ENCODE peak calls at places on chromosomes 5 and 9, in seven cellular contexts. V, P, I, U, D, L and Z are unnamed samples.

GRCh38 chr5:168978500-168978899 is 322.4 kb downstream of the SLIT3 start:
- DNase-seq in V (no peak), P (no peak), I (no peak), U (no peak), D (no peak), L (no peak), Z (no peak)

GRCh38 chr9:83334320-83334719 is 203.9 kb downstream of the FRMD3 start:
- DNase-seq in V (peak; percentile 74), P (peak; percentile 82), I (peak; percentile 10), U (peak; percentile 34), D (peak; percentile 83), L (peak; percentile 83), Z (peak; percentile 76)

GRCh38 chr9:17138503-17138902 is 3.7 kb downstream of the CNTLN start:
- DNase-seq in V (no peak), P (no peak), I (no peak), U (no peak), D (no peak), L (no peak), Z (no peak)

GRCh38 chr9:693460-694390 is 147.8 kb upstream of the DMRT1 start:
- DNase-seq in V (no peak), P (no peak), I (no peak), U (no peak), D (peak; percentile 28), L (no peak), Z (no peak)

GRCh38 chr5:33641722-33642505 is 201.1 kb downstream of the TARS1 start:
- DNase-seq in V (no peak), P (no peak), I (no peak), U (no peak), D (no peak), L (no peak), Z (no peak)

GRCh38 chr9:125932012-125932411 is 184.8 kb downstream of the PBX3 start:
- DNase-seq in V (no peak), P (no peak), I (no peak), U (no peak), D (no peak), L (no peak), Z (no peak)

GRCh38 chr9:128894764-128895163 is 12.8 kb downstream of the LRRC8A start:
- DNase-seq in V (no peak), P (no peak), I (no peak), U (no peak), D (no peak), L (no peak), Z (no peak)

GRCh38 chr5:62649476-62650113 is 71.0 kb downstream of the LRRC70 start:
- DNase-seq in V (no peak), P (no peak), I (no peak), U (no peak), D (no peak), L (no peak), Z (no peak)

GRCh38 chr5:98791110-98791509 is 17.6 kb downstream of the RGMB start:
- DNase-seq in V (no peak), P (no peak), I (no peak), U (no peak), D (no peak), L (no peak), Z (no peak)

GRCh38 chr5:132446621-132447020 is 44.0 kb downstream of the IRF1 start:
- DNase-seq in V (no peak), P (no peak), I (no peak), U (no peak), D (peak; percentile 76), L (no peak), Z (no peak)

GRCh38 chr5:118924006-118924389 is 64.3 kb downstream of the DTWD2 start:
- DNase-seq in V (no peak), P (no peak), I (no peak), U (no peak), D (no peak), L (no peak), Z (no peak)

GRCh38 chr5:145681686-145682085 is 153.5 kb downstream of the PRELID2 start:
- DNase-seq in V (peak; percentile 37), P (peak; percentile 61), I (no peak), U (no peak), D (no peak), L (peak; percentile 36), Z (peak; percentile 68)

GRCh38 chr5:60297658-60298057 is 402.3 kb downstream of the DEPDC1B start:
- DNase-seq in V (no peak), P (no peak), I (no peak), U (no peak), D (no peak), L (no peak), Z (no peak)

GRCh38 chr9:124392855-124393460 is 22.3 kb downstream of the PSMB7 start:
- DNase-seq in V (no peak), P (no peak), I (no peak), U (no peak), D (no peak), L (no peak), Z (peak; percentile 78)

GRCh38 chr9:135792268-135793128 is 90.5 kb downstream of the KCNT1 start:
- DNase-seq in V (no peak), P (no peak), I (no peak), U (no peak), D (no peak), L (no peak), Z (no peak)

GRCh38 chr9:16367605-16368424 is 502.7 kb downstream of the BNC2 start:
- DNase-seq in V (no peak), P (no peak), I (no peak), U (no peak), D (no peak), L (no peak), Z (no peak)

GRCh38 chr5:1516615-1517601 is 6.9 kb downstream of the LPCAT1 start:
- DNase-seq in V (no peak), P (no peak), I (no peak), U (no peak), D (peak; percentile 6), L (no peak), Z (no peak)

GRCh38 chr9:117334101-117334500 is 80.8 kb downstream of the ASTN2 start:
- DNase-seq in V (no peak), P (no peak), I (no peak), U (no peak), D (no peak), L (peak; percentile 27), Z (no peak)

GRCh38 chr5:159774476-159775031 is 141.7 kb upstream of the ADRA1B start:
- DNase-seq in V (no peak), P (no peak), I (no peak), U (no peak), D (no peak), L (no peak), Z (no peak)

GRCh38 chr5:126138475-126139005 is 284.7 kb upstream of the GRAMD2B start:
- DNase-seq in V (no peak), P (no peak), I (no peak), U (no peak), D (no peak), L (no peak), Z (no peak)

GRCh38 chr5:96336351-96336985 is 96.6 kb downstream of the PCSK1 start:
- DNase-seq in V (peak; percentile 62), P (peak; percentile 65), I (peak; percentile 40), U (peak; percentile 33), D (no peak), L (peak; percentile 59), Z (no peak)

GRCh38 chr5:6574537-6574936 is 58.3 kb downstream of the NSUN2 start:
- DNase-seq in V (no peak), P (no peak), I (no peak), U (no peak), D (no peak), L (no peak), Z (peak; percentile 59)

GRCh38 chr5:52856564-52856963 is 68.8 kb downstream of the ITGA1 start:
- DNase-seq in V (no peak), P (no peak), I (no peak), U (no peak), D (no peak), L (no peak), Z (no peak)

GRCh38 chr5:4924581-4924980 is 215.5 kb upstream of the ADAMTS16 start:
- DNase-seq in V (no peak), P (no peak), I (no peak), U (no peak), D (no peak), L (no peak), Z (no peak)

GRCh38 chr9:77764894-77765780 is 117.0 kb upstream of the GNA14 start:
- DNase-seq in V (no peak), P (no peak), I (no peak), U (no peak), D (no peak), L (no peak), Z (no peak)

GRCh38 chr9:33044677-33045282 is 19.7 kb downstream of the DNAJA1 start:
- DNase-seq in V (no peak), P (peak; percentile 20), I (no peak), U (no peak), D (no peak), L (peak; percentile 19), Z (no peak)

GRCh38 chr5:134564396-134564795 is 38.9 kb downstream of the JADE2 start:
- DNase-seq in V (no peak), P (no peak), I (no peak), U (no peak), D (no peak), L (no peak), Z (no peak)